ENCODE peak calls at places on chromosomes 16 and 17, in four cellular contexts. Z, F, E and P are unnamed samples.

GRCh38 chr17:67689534-67690177 is 28.1 kb upstream of the NOL11 start:
- DNase-seq in F (peak), Z (peak), E (peak), P (peak)

GRCh38 chr17:27793168-27793905 is 7.0 kb downstream of the NOS2 start:
- DNase-seq in Z (no peak), F (peak), E (peak), P (peak)

GRCh38 chr16:58451945-58452401 is 48.0 kb upstream of the NDRG4 start:
- DNase-seq in E (no peak), Z (no peak), F (no peak), P (no peak)

GRCh38 chr17:36544049-36544319 is 735 bp upstream of the GGNBP2 start:
- DNase-seq in Z (no peak), F (no peak), E (no peak), P (no peak)

GRCh38 chr16:89737341-89738071 is 16.2 kb downstream of the ZNF276 start:
- DNase-seq in F (no peak), Z (no peak), E (no peak), P (no peak)

GRCh38 chr17:9230346-9230745 is 209.0 kb downstream of the NTN1 start:
- DNase-seq in E (no peak), Z (no peak), F (no peak), P (peak)

GRCh38 chr17:8728991-8729390 is 15.6 kb downstream of the CCDC42 start:
- DNase-seq in Z (no peak), E (no peak), F (no peak), P (no peak)

GRCh38 chr17:73551756-73552155 is 92.5 kb downstream of the SDK2 start:
- DNase-seq in F (peak), E (no peak), Z (no peak), P (no peak)

GRCh38 chr16:5158494-5158893 is 60.9 kb upstream of the EEF2KMT start:
- DNase-seq in E (no peak), Z (no peak), F (no peak), P (no peak)

GRCh38 chr16:89320717-89321501 is 103.4 kb downstream of the ZNF778 start:
- DNase-seq in F (no peak), E (no peak), Z (peak), P (peak)

GRCh38 chr16:70253291-70254094 is 1.8 kb upstream of the EXOSC6 start:
- DNase-seq in F (no peak), E (peak), Z (peak), P (peak)

GRCh38 chr17:41069031-41069430 is 3.4 kb upstream of the KRTAP2-4 start:
- DNase-seq in E (no peak), F (no peak), Z (no peak), P (no peak)
- TF ChIP-seq CTCF in E (no peak), F (no peak), Z (no peak), P (no peak)

GRCh38 chr17:16328997-16329396 is 24.3 kb downstream of the CENPV start:
- DNase-seq in E (no peak), F (no peak), Z (peak), P (peak)
- TF ChIP-seq CTCF in E (no peak), F (no peak), Z (no peak), P (no peak)

DNA sequence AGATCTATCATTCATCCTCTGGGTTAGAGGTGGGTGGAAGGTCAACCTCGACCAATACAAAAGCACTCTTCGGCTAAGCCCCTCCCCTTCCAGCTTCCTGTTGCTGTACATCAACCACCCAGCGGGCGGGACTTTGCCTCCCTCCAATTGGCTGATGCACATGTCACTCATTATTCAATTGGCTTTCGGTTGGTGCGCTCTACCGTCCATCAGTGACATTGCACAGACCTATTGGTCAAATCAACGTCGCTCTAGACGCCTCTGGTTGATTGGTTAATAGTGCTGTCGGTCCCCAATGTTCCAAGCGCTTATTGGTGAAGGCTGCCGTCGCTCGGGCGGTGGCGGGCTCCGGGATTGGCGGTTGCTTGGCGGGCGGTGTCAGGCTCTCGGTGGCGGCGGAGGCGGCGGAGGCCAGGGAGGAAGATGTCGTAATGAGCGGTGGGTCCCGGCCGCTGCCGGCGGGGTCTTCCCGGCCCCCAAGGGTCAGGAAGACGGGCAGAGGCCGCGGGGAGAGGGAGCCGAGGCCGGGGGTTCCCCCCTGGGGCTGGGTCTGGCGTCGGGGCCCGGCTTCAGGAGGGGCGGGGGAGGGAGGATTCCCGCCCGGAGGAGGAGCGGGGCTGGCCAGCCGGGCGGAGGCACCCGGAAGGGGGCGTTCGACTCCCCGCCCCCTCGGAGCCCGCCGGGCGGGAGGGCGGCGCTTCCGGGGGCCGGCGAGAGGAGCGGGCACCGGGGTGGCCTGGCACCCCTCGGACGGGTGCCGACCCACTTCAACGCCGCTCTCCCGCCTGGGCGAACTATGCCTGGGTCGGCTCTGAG is at the start of gene SP2:
- DNase-seq in F (peak), E (peak), Z (peak), P (peak)
- TF ChIP-seq CTCF in F (no peak), E (peak), Z (no peak), P (peak)

GRCh38 chr17:39045948-39046679 is 78.9 kb upstream of the FBXO47 start:
- DNase-seq in E (no peak), Z (no peak), F (no peak), P (no peak)
- TF ChIP-seq CTCF in E (no peak), Z (peak), F (no peak), P (no peak)

GRCh38 chr17:7588553-7589203 is 1.2 kb downstream of the SOX15 start:
- DNase-seq in Z (no peak), E (no peak), F (peak), P (no peak)

GRCh38 chr17:7587831-7588230 is 2.1 kb downstream of the SOX15 start:
- DNase-seq in Z (no peak), E (no peak), F (no peak), P (no peak)

GRCh38 chr17:7589204-7589868 is 558 bp downstream of the SOX15 start:
- DNase-seq in F (peak), E (peak), Z (no peak), P (peak)

GRCh38 chr17:7587420-7587786 is 2.5 kb downstream of the SOX15 start:
- DNase-seq in Z (no peak), E (no peak), F (no peak), P (no peak)

DNA sequence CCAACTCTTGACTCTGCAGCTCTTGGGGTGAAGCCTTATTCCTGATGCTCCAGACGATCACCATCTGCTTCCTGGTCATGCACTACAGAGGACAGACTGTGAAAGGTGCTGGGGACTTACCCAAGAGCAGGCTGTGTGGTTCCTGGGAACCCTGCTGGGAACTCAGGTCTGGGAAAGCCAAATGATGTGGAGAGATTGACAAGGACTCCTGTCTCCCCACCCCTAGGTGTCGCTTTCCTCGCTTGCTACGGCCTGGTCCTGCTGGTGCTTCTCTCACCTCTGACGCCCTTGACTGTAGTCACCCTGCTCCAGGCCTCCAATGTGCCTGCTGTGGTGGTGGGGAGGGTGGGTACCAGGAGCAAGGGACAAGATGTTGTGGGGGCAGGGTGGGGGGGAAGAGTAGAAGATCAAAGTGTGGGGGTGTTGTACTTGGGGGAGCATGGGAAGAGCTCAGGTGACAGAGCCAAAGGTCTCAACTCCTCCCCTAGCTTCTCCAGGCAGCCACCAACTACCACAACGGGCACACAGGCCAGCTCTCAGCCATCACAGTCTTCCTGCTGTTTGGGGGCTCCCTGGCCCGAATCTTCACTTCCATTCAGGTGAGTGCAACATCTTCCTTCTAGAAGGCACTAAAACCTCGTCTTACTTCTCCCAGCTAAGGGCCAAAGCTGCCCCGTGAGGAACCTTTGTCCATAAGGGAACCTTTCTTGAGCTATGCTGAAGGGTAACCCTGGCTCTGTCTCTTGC is 3.0 kb downstream of the SOX15 start:
- DNase-seq in E (no peak), Z (peak), F (no peak), P (no peak)
- TF ChIP-seq CTCF in E (no peak), Z (peak), F (no peak), P (no peak)

GRCh38 chr16:85505794-85506339 is 107.3 kb upstream of the GSE1 start:
- DNase-seq in E (no peak), Z (no peak), F (no peak), P (no peak)

GRCh38 chr16:85503642-85504224 is 109.4 kb upstream of the GSE1 start:
- DNase-seq in F (no peak), E (no peak), Z (no peak), P (no peak)

GRCh38 chr16:85502357-85502756 is 110.8 kb upstream of the GSE1 start:
- DNase-seq in Z (no peak), F (no peak), E (no peak), P (no peak)

GRCh38 chr16:85506358-85506911 is 106.7 kb upstream of the GSE1 start:
- DNase-seq in F (no peak), E (no peak), Z (no peak), P (no peak)

GRCh38 chr16:85504242-85504641 is 108.9 kb upstream of the GSE1 start:
- DNase-seq in F (no peak), E (no peak), Z (no peak), P (no peak)
- TF ChIP-seq CTCF in F (no peak), E (no peak), Z (no peak), P (no peak)

DNA sequence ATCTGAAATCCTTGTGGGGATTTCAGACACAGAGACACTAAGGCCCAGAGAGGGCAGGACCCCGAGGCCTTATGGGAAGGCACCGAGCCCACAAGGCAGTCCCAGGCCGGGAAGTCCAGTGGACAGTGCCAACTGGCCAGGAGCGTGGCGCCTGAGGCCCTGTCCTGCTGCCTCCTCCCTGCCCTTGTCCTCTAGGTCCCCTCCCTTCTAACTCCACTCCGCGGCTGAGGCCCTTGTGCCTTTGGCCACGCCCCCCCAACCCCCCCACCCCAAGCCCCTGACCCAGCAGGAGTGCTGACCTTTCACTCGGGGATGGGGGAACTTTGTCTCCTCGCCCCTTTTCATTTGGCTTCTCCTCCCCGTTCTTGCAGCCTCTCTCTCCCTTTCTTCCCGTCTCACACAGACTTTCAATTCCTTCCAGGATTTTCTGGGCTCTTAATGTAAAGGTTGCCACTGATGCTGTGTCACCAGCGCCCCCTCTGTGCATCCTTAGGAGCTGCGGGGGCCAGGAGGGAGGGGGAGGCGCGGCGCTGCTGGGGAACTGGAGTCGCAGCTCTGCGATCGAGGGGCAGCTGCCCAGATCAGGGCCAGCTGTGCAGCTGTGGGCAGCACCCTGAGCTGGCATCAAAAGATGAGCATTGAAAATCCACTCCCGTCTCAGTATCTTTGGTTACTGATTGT is 29.1 kb downstream of the CRHR1 start:
- DNase-seq in E (peak), Z (no peak), F (no peak), P (peak)
- TF ChIP-seq CTCF in E (peak), Z (peak), F (no peak), P (peak)

GRCh38 chr17:2421315-2422147 is 20.7 kb upstream of the MNT start:
- DNase-seq in E (no peak), Z (no peak), F (no peak), P (no peak)
- TF ChIP-seq CTCF in E (no peak), Z (no peak), F (no peak), P (no peak)

GRCh38 chr16:78553268-78554044 is 454.0 kb downstream of the WWOX start:
- DNase-seq in Z (no peak), E (no peak), F (no peak), P (no peak)
- TF ChIP-seq CTCF in Z (no peak), E (no peak), F (no peak), P (no peak)